ENCODE peak calls at places on chromosome 20, in six cellular contexts. O, T, B, U, M and R are unnamed samples.

GRCh38 chr20:63475209-63475608 is 2.8 kb upstream of the KCNQ2 start:
- DNase-seq in O (peak), T (no peak), B (no peak), U (peak), M (no peak), R (peak)

GRCh38 chr20:57773059-57773815 is 63.4 kb upstream of the PMEPA1 start:
- DNase-seq in O (no peak), T (no peak), B (no peak), U (no peak), M (no peak), R (no peak)

GRCh38 chr20:3047486-3048419 is 1.9 kb downstream of the MRPS26 start:
- DNase-seq in O (no peak), T (no peak), B (no peak), U (no peak), M (no peak), R (no peak)

GRCh38 chr20:9912858-9913434 is 74.1 kb upstream of the PAK5 start:
- DNase-seq in O (peak), T (no peak), B (peak), U (peak), M (peak), R (peak)

GRCh38 chr20:45032781-45033180 is 66.5 kb downstream of the STK4 start:
- DNase-seq in O (peak), T (no peak), B (no peak), U (no peak), M (no peak), R (no peak)

GRCh38 chr20:40205971-40206370 is 483.1 kb downstream of the MAFB start:
- DNase-seq in O (no peak), T (no peak), B (no peak), U (no peak), M (no peak), R (no peak)

GRCh38 chr20:62595491-62595890 is 46.8 kb upstream of the SLCO4A1 start:
- DNase-seq in O (peak), T (no peak), B (no peak), U (peak), M (no peak), R (peak)

GRCh38 chr20:56403465-56403864 is 8.6 kb upstream of the CASS4 start:
- DNase-seq in O (no peak), T (no peak), B (no peak), U (no peak), M (no peak), R (no peak)

GRCh38 chr20:64000906-64001305 is 20.0 kb downstream of the PRPF6 start:
- DNase-seq in O (peak), T (no peak), B (no peak), U (no peak), M (no peak), R (no peak)

GRCh38 chr20:11387189-11387754 is 530.4 kb upstream of the BTBD3 start:
- DNase-seq in O (peak), T (no peak), B (peak), U (no peak), M (no peak), R (peak)

GRCh38 chr20:14446446-14446845 is 109.0 kb upstream of the FLRT3 start:
- DNase-seq in O (no peak), T (no peak), B (no peak), U (no peak), M (no peak), R (no peak)

GRCh38 chr20:23340524-23340923 is 10.1 kb upstream of the NXT1 start:
- DNase-seq in O (peak), T (no peak), B (no peak), U (peak), M (peak), R (peak)

GRCh38 chr20:62266851-62267250 is 28.5 kb downstream of the OSBPL2 start:
- DNase-seq in O (no peak), T (no peak), B (no peak), U (no peak), M (no peak), R (no peak)

GRCh38 chr20:1897486-1897885 is 2.3 kb downstream of the SIRPA start:
- DNase-seq in O (no peak), T (no peak), B (no peak), U (peak), M (no peak), R (peak)

GRCh38 chr20:51389543-51389924 is 153.0 kb downstream of the NFATC2 start:
- DNase-seq in O (no peak), T (no peak), B (no peak), U (no peak), M (no peak), R (no peak)

GRCh38 chr20:37333848-37334318 is 12.1 kb upstream of the SRC start:
- DNase-seq in O (no peak), T (no peak), B (no peak), U (no peak), M (no peak), R (no peak)

GRCh38 chr20:40565681-40566040 is 123.4 kb downstream of the MAFB start:
- DNase-seq in O (no peak), T (no peak), B (no peak), U (no peak), M (no peak), R (no peak)

GRCh38 chr20:25135031-25135430 is 53.1 kb upstream of the VSX1 start:
- DNase-seq in O (no peak), T (no peak), B (no peak), U (no peak), M (no peak), R (no peak)

GRCh38 chr20:18390201-18390600 is 76.6 kb downstream of the DZANK1 start:
- DNase-seq in O (no peak), T (no peak), B (no peak), U (no peak), M (no peak), R (peak)

GRCh38 chr20:63686492-63687321 is 9.7 kb upstream of the TNFRSF6B start:
- DNase-seq in O (peak), T (peak), B (peak), U (no peak), M (no peak), R (peak)

GRCh38 chr20:56391596-56392281 is at the start of gene AURKA:
- DNase-seq in O (peak), T (no peak), B (no peak), U (peak), M (no peak), R (peak)

GRCh38 chr20:25549866-25550477 is 35.4 kb downstream of the NINL start:
- DNase-seq in O (peak), T (no peak), B (no peak), U (no peak), M (no peak), R (peak)

GRCh38 chr20:1555952-1556351 is 1.6 kb downstream of the SIRPD start:
- DNase-seq in O (no peak), T (no peak), B (no peak), U (no peak), M (no peak), R (no peak)

GRCh38 chr20:43983359-43983758 is 68.7 kb downstream of the TOX2 start:
- DNase-seq in O (no peak), T (no peak), B (no peak), U (peak), M (peak), R (no peak)

GRCh38 chr20:40668449-40669228 is 20.4 kb downstream of the MAFB start:
- DNase-seq in O (peak), T (no peak), B (no peak), U (no peak), M (no peak), R (no peak)

GRCh38 chr20:17843246-17844132 is 125.1 kb downstream of the SNX5 start:
- DNase-seq in O (peak), T (peak), B (peak), U (no peak), M (no peak), R (peak)

GRCh38 chr20:10247440-10247839 is 28.8 kb downstream of the SNAP25 start:
- DNase-seq in O (peak), T (no peak), B (no peak), U (no peak), M (no peak), R (no peak)

GRCh38 chr20:602357-602970 is 7.6 kb downstream of the TCF15 start:
- DNase-seq in O (no peak), T (no peak), B (no peak), U (no peak), M (no peak), R (no peak)

GRCh38 chr20:16391003-16391402 is 182.2 kb downstream of the KIF16B start:
- DNase-seq in O (no peak), T (no peak), B (no peak), U (no peak), M (no peak), R (no peak)

GRCh38 chr20:36214684-36215256 is 21.5 kb upstream of the AAR2 start:
- DNase-seq in O (peak), T (no peak), B (no peak), U (peak), M (peak), R (peak)
- TF ChIP-seq CTCF in O (peak), T (peak), B (peak), U (peak), M (peak), R (peak)

GRCh38 chr20:50346372-50347347 is 156.0 kb downstream of the CEBPB start:
- DNase-seq in O (peak), T (peak), B (peak), U (peak), M (no peak), R (peak)
- H3K4me3 ChIP-seq in O (no peak), T (peak), B (no peak), U (no peak), M (no peak), R (no peak)

GRCh38 chr20:48382304-48382703 is 445.5 kb downstream of the PREX1 start:
- DNase-seq in O (no peak), T (no peak), B (no peak), U (no peak), M (no peak), R (no peak)

GRCh38 chr20:48383252-48383651 is 444.5 kb downstream of the PREX1 start:
- DNase-seq in O (no peak), T (no peak), B (no peak), U (no peak), M (no peak), R (no peak)

GRCh38 chr20:48384147-48384818 is 443.5 kb downstream of the PREX1 start:
- DNase-seq in O (no peak), T (no peak), B (no peak), U (no peak), M (peak), R (no peak)

GRCh38 chr20:48387675-48388074 is 440.1 kb downstream of the PREX1 start:
- DNase-seq in O (no peak), T (no peak), B (no peak), U (no peak), M (peak), R (no peak)

DNA sequence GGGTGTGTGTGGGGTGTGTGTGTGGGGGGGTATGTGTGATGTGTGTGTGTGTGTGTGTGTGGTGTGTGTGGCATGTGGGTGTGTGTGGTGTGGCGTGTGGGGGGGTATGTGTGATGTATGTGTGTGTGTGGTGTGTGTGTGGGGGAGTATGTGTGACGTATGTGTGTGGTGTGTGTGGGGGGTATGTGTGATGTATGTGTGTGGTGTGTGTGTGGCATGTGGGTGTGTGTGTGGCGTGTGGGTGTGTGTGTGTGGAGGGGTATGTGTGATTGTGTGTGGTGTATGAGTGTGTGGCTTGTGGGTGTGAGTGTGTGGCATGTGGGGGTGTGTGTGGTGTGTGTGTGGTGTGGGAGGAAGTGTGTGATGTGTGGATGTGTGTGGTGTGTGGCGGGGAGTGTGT is 442.3 kb downstream of the PREX1 start:
- DNase-seq in O (no peak), T (no peak), B (no peak), U (no peak), M (no peak), R (no peak)
- TF ChIP-seq CTCF in O (no peak), T (no peak), B (no peak), U (no peak), M (no peak), R (no peak)

GRCh38 chr20:53623454-53624206 is 30.0 kb upstream of the ZNF217 start:
- DNase-seq in O (peak), T (peak), B (no peak), U (peak), M (peak), R (peak)
- H3K4me3 ChIP-seq in O (peak), T (peak), B (peak), U (peak), M (peak), R (peak)

GRCh38 chr20:19838981-19839576 is 81.0 kb downstream of the RIN2 start:
- DNase-seq in O (no peak), T (no peak), B (no peak), U (no peak), M (no peak), R (no peak)
- TF ChIP-seq CTCF in O (no peak), T (no peak), B (no peak), U (no peak), M (no peak), R (no peak)